ENCODE peak calls at places on chromosome 16, in ten cellular contexts. K is NCI-H2171 treated with DMSO at 0.1 percent for 48 hours, Y is T-helper 1 cell, A is kidney tubule cell, W is EL, G is hippocampal formation, P is NCI-H526, B is cardiac fibroblast, Z is right lobe of liver, I is pulmonary artery endothelial cell. S is an unnamed sample.

GRCh38 chr16:22967696-22968095 is 153.7 kb downstream of the HS3ST2 start:
- DNase-seq in A (no peak), W (no peak), K (no peak), B (no peak), I (no peak), Z (no peak), P (no peak), G (no peak), Y (no peak), S (no peak)

GRCh38 chr16:80671281-80671849 is 130.6 kb downstream of the DYNLRB2 start:
- DNase-seq in G (no peak), W (no peak), Y (no peak), P (no peak), Z (no peak), K (no peak), A (no peak), B (no peak), I (no peak), S (no peak)

GRCh38 chr16:15643453-15644305 is 725 bp upstream of the MARF1 start:
- DNase-seq in G (no peak), K (peak), P (peak), Y (no peak), A (peak), B (peak), Z (no peak), I (no peak), W (peak), S (peak)

GRCh38 chr16:2811703-2812471 is 5.2 kb upstream of the PRSS21 start:
- DNase-seq in G (no peak), Y (no peak), W (no peak), P (no peak), A (no peak), B (no peak), K (no peak), Z (peak), I (no peak), S (no peak)

GRCh38 chr16:305916-306315 is 23.0 kb downstream of the PDIA2 start:
- DNase-seq in A (no peak), P (no peak), W (no peak), K (peak), Z (no peak), B (no peak), G (no peak), I (no peak), Y (no peak), S (no peak)

GRCh38 chr16:4182581-4183257 is 59.2 kb downstream of the SRL start:
- DNase-seq in I (no peak), G (no peak), B (no peak), A (no peak), K (no peak), W (no peak), Z (no peak), Y (no peak), P (no peak), S (no peak)

GRCh38 chr16:52597772-52598483 is 51.0 kb upstream of the TOX3 start:
- DNase-seq in P (peak), I (no peak), A (no peak), G (no peak), Y (no peak), W (no peak), B (no peak), Z (no peak), K (peak), S (no peak)

GRCh38 chr16:75222271-75222783 is 3.5 kb downstream of the CTRB1 start:
- DNase-seq in Z (no peak), P (no peak), A (no peak), K (no peak), B (no peak), I (no peak), Y (no peak), W (no peak), G (no peak), S (no peak)

GRCh38 chr16:67927131-67927941 is 4.3 kb downstream of the CTRL start:
- DNase-seq in A (no peak), W (no peak), P (no peak), Z (no peak), G (no peak), B (no peak), I (no peak), K (no peak), Y (no peak), S (no peak)

GRCh38 chr16:10694830-10695229 is at the start of gene TEKT5:
- DNase-seq in Y (no peak), P (no peak), Z (no peak), W (no peak), A (no peak), I (no peak), K (no peak), B (no peak), G (no peak), S (no peak)

GRCh38 chr16:25413133-25413532 is 155.5 kb upstream of the ZKSCAN2 start:
- DNase-seq in A (no peak), G (no peak), Y (no peak), K (no peak), P (no peak), Z (no peak), I (no peak), B (no peak), W (no peak), S (no peak)

GRCh38 chr16:23227529-23227928 is 45.0 kb downstream of the SCNN1G start:
- DNase-seq in I (no peak), A (no peak), Y (no peak), G (no peak), W (no peak), Z (no peak), P (no peak), B (no peak), K (no peak), S (no peak)

GRCh38 chr16:89344846-89345577 is 127.5 kb downstream of the ZNF778 start:
- DNase-seq in W (no peak), K (no peak), B (no peak), G (no peak), Z (no peak), P (no peak), Y (no peak), I (no peak), A (no peak), S (no peak)

GRCh38 chr16:15946257-15947044 is 3.0 kb upstream of the ABCC1 start:
- DNase-seq in A (peak), B (peak), G (no peak), W (peak), I (no peak), K (no peak), Z (no peak), P (peak), Y (no peak), S (no peak)

GRCh38 chr16:48276102-48276501 is 28.8 kb upstream of the ABCC11 start:
- DNase-seq in B (no peak), W (peak), A (peak), I (no peak), Z (no peak), K (no peak), G (peak), Y (no peak), P (no peak), S (no peak)

GRCh38 chr16:11076259-11077018 is 132.1 kb downstream of the CLEC16A start:
- DNase-seq in G (no peak), K (peak), B (no peak), W (no peak), P (no peak), I (no peak), A (no peak), Y (no peak), Z (no peak), S (no peak)

GRCh38 chr16:20880867-20881866 is 19.0 kb downstream of the DCUN1D3 start:
- DNase-seq in K (no peak), W (no peak), I (no peak), B (no peak), Y (no peak), G (no peak), Z (no peak), P (no peak), A (peak), S (no peak)

GRCh38 chr16:16067127-16067526 is 117.7 kb downstream of the ABCC1 start:
- DNase-seq in Y (no peak), G (no peak), I (no peak), B (no peak), Z (no peak), P (no peak), K (peak), W (no peak), A (no peak), S (no peak)

GRCh38 chr16:89195521-89196171 is 4.7 kb downstream of the SLC22A31 start:
- DNase-seq in Z (no peak), Y (no peak), I (no peak), K (no peak), G (no peak), P (no peak), A (no peak), B (no peak), W (no peak), S (no peak)

GRCh38 chr16:66695935-66696668 is 441 bp downstream of the CMTM4 start:
- DNase-seq in Z (peak), I (no peak), B (no peak), P (peak), Y (no peak), G (no peak), K (peak), A (peak), W (no peak), S (no peak)

GRCh38 chr16:3004319-3004718 is 8.4 kb upstream of the CLDN9 start:
- DNase-seq in Y (no peak), A (peak), P (no peak), B (no peak), G (no peak), Z (no peak), K (peak), W (no peak), I (no peak), S (peak)

GRCh38 chr16:31179153-31179746 is 689 bp upstream of the FUS start:
- DNase-seq in K (no peak), P (no peak), Z (no peak), W (no peak), A (no peak), I (no peak), G (no peak), Y (no peak), B (no peak), S (no peak)

GRCh38 chr16:57893559-57894389 is 77.2 kb downstream of the CNGB1 start:
- DNase-seq in K (no peak), Y (no peak), A (peak), G (no peak), W (peak), Z (peak), P (no peak), B (peak), I (peak), S (peak)

GRCh38 chr16:68084504-68085258 is 489 bp upstream of the NFATC3 start:
- DNase-seq in A (peak), G (peak), Z (peak), P (peak), K (peak), B (peak), Y (peak), I (peak), W (peak), S (no peak)

GRCh38 chr16:23148513-23149266 is 562 bp downstream of the USP31 start:
- DNase-seq in W (peak), K (peak), A (peak), B (peak), P (no peak), Y (peak), G (peak), I (no peak), Z (peak), S (peak)

GRCh38 chr16:55171241-55171640 is 152.8 kb upstream of the IRX6 start:
- DNase-seq in A (no peak), P (no peak), G (no peak), Y (no peak), K (no peak), Z (no peak), I (no peak), W (no peak), B (no peak), S (no peak)

GRCh38 chr16:51637744-51638100 is 486.7 kb upstream of the SALL1 start:
- DNase-seq in G (no peak), B (peak), W (peak), A (peak), K (peak), P (no peak), Y (no peak), Z (no peak), I (no peak), S (no peak)

GRCh38 chr16:89687092-89687940 is 827 bp downstream of the CDK10 start:
- DNase-seq in P (no peak), A (peak), I (no peak), B (peak), W (peak), K (peak), Y (no peak), Z (peak), G (no peak), S (no peak)

GRCh38 chr16:17432902-17433576 is 37.7 kb downstream of the XYLT1 start:
- DNase-seq in G (no peak), P (no peak), Y (no peak), W (no peak), I (no peak), A (no peak), Z (no peak), B (peak), K (no peak), S (no peak)

GRCh38 chr16:4924593-4925378 is 12.2 kb downstream of the PPL start:
- DNase-seq in I (no peak), K (no peak), Z (peak), P (no peak), Y (no peak), G (no peak), W (no peak), B (no peak), A (peak), S (no peak)

GRCh38 chr16:55494994-55495421 is 13.9 kb upstream of the LPCAT2 start:
- DNase-seq in G (peak), P (no peak), Z (no peak), W (peak), A (peak), K (no peak), I (peak), B (peak), Y (no peak), S (peak)

GRCh38 chr16:22814330-22815105 is 556 bp downstream of the HS3ST2 start:
- DNase-seq in P (no peak), W (no peak), Z (no peak), Y (no peak), A (peak), I (no peak), K (no peak), G (no peak), B (no peak), S (no peak)

GRCh38 chr16:62620259-62620658 is 584.0 kb upstream of the CDH8 start:
- DNase-seq in I (no peak), B (no peak), A (no peak), W (no peak), Y (no peak), G (no peak), K (no peak), Z (no peak), P (no peak), S (no peak)

GRCh38 chr16:23579371-23579770 is 16.7 kb downstream of the NDUFAB1 start:
- DNase-seq in G (no peak), A (no peak), B (no peak), Y (no peak), Z (no peak), P (no peak), W (no peak), I (no peak), K (no peak), S (no peak)

GRCh38 chr16:23651943-23652468 is 10.7 kb downstream of the DCTN5 start:
- DNase-seq in I (no peak), G (no peak), W (no peak), A (no peak), K (no peak), B (no peak), P (no peak), Y (no peak), Z (no peak), S (no peak)

GRCh38 chr16:990516-991291 is 9.1 kb downstream of the SOX8 start:
- DNase-seq in A (no peak), Y (no peak), Z (no peak), I (no peak), K (no peak), B (no peak), G (peak), W (no peak), P (no peak), S (no peak)

GRCh38 chr16:4500283-4500682 is 24.1 kb downstream of the HMOX2 start:
- DNase-seq in Y (no peak), Z (no peak), P (no peak), G (no peak), B (peak), K (no peak), A (peak), W (peak), I (peak), S (peak)

GRCh38 chr16:84851192-84852127 is 31.7 kb downstream of the CRISPLD2 start:
- DNase-seq in Y (no peak), B (peak), K (no peak), W (peak), A (peak), G (no peak), P (no peak), Z (peak), I (no peak), S (peak)

GRCh38 chr16:75502916-75503605 is 7.8 kb upstream of the CHST6 start:
- DNase-seq in Z (no peak), W (no peak), P (no peak), K (no peak), Y (no peak), G (no peak), A (peak), B (no peak), I (no peak), S (no peak)